ENCODE peak calls at places on chromosome 19, in six cellular contexts. A is AG10803; C is Caco-2; P is NCI-H2107; I is putamen; U is stimulated activated naive B cell treated with anti-CD40 and anti-IgM and Interleukin-4, amounts not matched to agents 10 μg/mL and 1 μg/mL and 100 μg/mL, for 72 hours. L is an unnamed sample.

GRCh38 chr19:47848871-47849473 is 10.1 kb upstream of the TPRX2 start:
- DNase-seq in A (peak), C (no peak), P (no peak), I (no peak), U (no peak), L (peak)

GRCh38 chr19:50607874-50608785 is 31.6 kb downstream of the SYT3 start:
- DNase-seq in A (peak), C (peak), P (no peak), I (peak), U (peak), L (peak)

GRCh38 chr19:1626417-1627010 is 21.3 kb upstream of the UQCR11 start:
- DNase-seq in A (no peak), C (no peak), P (no peak), I (no peak), U (no peak), L (no peak)

GRCh38 chr19:49272204-49272603 is 52.8 kb downstream of the SLC6A16 start:
- DNase-seq in A (peak), C (no peak), P (no peak), I (no peak), U (no peak), L (no peak)

GRCh38 chr19:52637718-52638585 is at the start of gene ZNF83:
- DNase-seq in A (peak), C (peak), P (peak), I (peak), U (peak), L (peak)

GRCh38 chr19:1047696-1048147 is 7.8 kb downstream of the ABCA7 start:
- DNase-seq in A (no peak), C (no peak), P (no peak), I (no peak), U (no peak), L (no peak)

GRCh38 chr19:46081928-46082727 is 41.3 kb upstream of the IGFL4 start:
- DNase-seq in A (peak), C (no peak), P (peak), I (no peak), U (no peak), L (peak)

GRCh38 chr19:38970664-38971532 is 4.6 kb downstream of the FBXO17 start:
- DNase-seq in A (peak), C (no peak), P (no peak), I (no peak), U (no peak), L (no peak)

GRCh38 chr19:13984875-13985741 is 21.0 kb downstream of the RFX1 start:
- DNase-seq in A (no peak), C (no peak), P (no peak), I (no peak), U (peak), L (no peak)

GRCh38 chr19:42206871-42207755 is 10.4 kb downstream of the DEDD2 start:
- DNase-seq in A (peak), C (no peak), P (no peak), I (no peak), U (no peak), L (no peak)

GRCh38 chr19:58582985-58583384 is 9.8 kb upstream of the MZF1 start:
- DNase-seq in A (no peak), C (no peak), P (no peak), I (no peak), U (no peak), L (no peak)

GRCh38 chr19:48798937-48799336 is 11.9 kb downstream of the BCAT2 start:
- DNase-seq in A (peak), C (no peak), P (no peak), I (no peak), U (no peak), L (no peak)

GRCh38 chr19:55082023-55082851 is 6.6 kb downstream of the EPS8L1 start:
- DNase-seq in A (no peak), C (no peak), P (no peak), I (no peak), U (no peak), L (no peak)

GRCh38 chr19:45781282-45782161 is 768 bp downstream of the DMPK start:
- DNase-seq in A (no peak), C (no peak), P (peak), I (no peak), U (no peak), L (no peak)

GRCh38 chr19:48487944-48488343 is 18.8 kb downstream of the CYTH2 start:
- DNase-seq in A (peak), C (no peak), P (no peak), I (no peak), U (no peak), L (peak)

GRCh38 chr19:18972851-18973250 is 31.8 kb upstream of the HOMER3 start:
- DNase-seq in A (no peak), C (no peak), P (no peak), I (no peak), U (no peak), L (no peak)

GRCh38 chr19:46812898-46813569 is 24.6 kb upstream of the SLC1A5 start:
- DNase-seq in A (no peak), C (no peak), P (no peak), I (no peak), U (no peak), L (no peak)

GRCh38 chr19:18895828-18896341 is at the start of gene CERS1:
- DNase-seq in A (no peak), C (no peak), P (no peak), I (peak), U (no peak), L (no peak)

GRCh38 chr19:34818270-34818669 is 45.3 kb upstream of the ZNF599 start:
- DNase-seq in A (no peak), C (no peak), P (no peak), I (no peak), U (no peak), L (no peak)

GRCh38 chr19:41299755-41300089 is 10.2 kb upstream of the CCDC97 start:
- DNase-seq in A (peak), C (no peak), P (no peak), I (no peak), U (no peak), L (peak)

GRCh38 chr19:58573658-58574164 is 576 bp upstream of the MZF1 start:
- DNase-seq in A (no peak), C (no peak), P (no peak), I (no peak), U (no peak), L (no peak)

GRCh38 chr19:1663854-1664253 is 11.4 kb upstream of the TCF3 start:
- DNase-seq in A (no peak), C (no peak), P (no peak), I (no peak), U (peak), L (no peak)

GRCh38 chr19:31423896-31424295 is 74.7 kb upstream of the TSHZ3 start:
- DNase-seq in A (no peak), C (no peak), P (no peak), I (no peak), U (no peak), L (no peak)

GRCh38 chr19:29609636-29610035 is 3.6 kb downstream of the POP4 start:
- DNase-seq in A (no peak), C (no peak), P (no peak), I (no peak), U (no peak), L (no peak)

GRCh38 chr19:31319465-31319864 is 29.8 kb downstream of the TSHZ3 start:
- DNase-seq in A (no peak), C (no peak), P (no peak), I (no peak), U (no peak), L (no peak)

GRCh38 chr19:45558399-45558878 is 26.2 kb downstream of the OPA3 start:
- DNase-seq in A (no peak), C (peak), P (no peak), I (peak), U (peak), L (peak)

GRCh38 chr19:18433735-18434398 is 4.1 kb downstream of the ISYNA1 start:
- DNase-seq in A (no peak), C (no peak), P (no peak), I (no peak), U (no peak), L (peak)

L was measured in cardiac muscle cell.